ENCODE peak calls at places on chromosomes 4 and X, in ten cellular contexts. Z, M, S, T, O, I, X, F, V and J are unnamed samples.

GRCh38 chr4:145545538-145546224 is 64.0 kb downstream of the SMAD1 start:
- DNase-seq in Z (peak), S (peak), O (peak), I (no peak), T (no peak), F (peak), V (no peak), X (no peak), M (no peak), J (no peak)

GRCh38 chr4:188534917-188535316 is 395.7 kb downstream of the TRIML1 start:
- DNase-seq in X (no peak), Z (no peak), O (no peak), S (peak), M (no peak), I (no peak), T (no peak), F (no peak), V (no peak), J (no peak)

GRCh38 chr4:44638091-44638490 is 13.3 kb downstream of the YIPF7 start:
- DNase-seq in F (no peak), O (no peak), I (no peak), M (no peak), X (no peak), Z (no peak), T (no peak), V (no peak), S (no peak), J (no peak)

GRCh38 chrX:137072396-137072795 is 38.6 kb upstream of the GPR101 start:
- DNase-seq in M (no peak), S (no peak), T (no peak), O (no peak), F (no peak), Z (no peak), V (no peak), X (no peak), I (no peak), J (no peak)

GRCh38 chrX:119942831-119943184 is 743 bp downstream of the NKAP start:
- DNase-seq in Z (no peak), V (no peak), T (no peak), S (peak), M (no peak), F (no peak), I (no peak), O (no peak), X (no peak), J (peak)

GRCh38 chr4:53852343-53852742 is 212.1 kb downstream of the CHIC2 start:
- DNase-seq in F (peak), S (no peak), X (no peak), O (no peak), T (no peak), V (no peak), I (no peak), M (no peak), Z (peak), J (no peak)

GRCh38 chr4:93835929-93836328 is 7.4 kb downstream of the ATOH1 start:
- DNase-seq in T (no peak), M (no peak), Z (no peak), O (no peak), S (no peak), X (no peak), V (no peak), I (no peak), F (no peak), J (no peak)

GRCh38 chrX:128781506-128781905 is 729.3 kb upstream of the ACTRT1 start:
- DNase-seq in O (no peak), Z (no peak), V (no peak), S (no peak), T (no peak), X (no peak), F (peak), I (peak), M (peak), J (no peak)

GRCh38 chrX:11577603-11578002 is 88.1 kb downstream of the ARHGAP6 start:
- DNase-seq in I (no peak), F (no peak), T (no peak), Z (no peak), M (no peak), V (no peak), S (no peak), X (no peak), O (no peak), J (no peak)

GRCh38 chr4:21815651-21816050 is 132.9 kb downstream of the KCNIP4 start:
- DNase-seq in T (no peak), M (no peak), S (no peak), O (no peak), I (no peak), X (no peak), F (no peak), Z (no peak), V (no peak), J (no peak)

GRCh38 chrX:154082396-154083133 is 15.0 kb downstream of the MECP2 start:
- DNase-seq in O (no peak), X (no peak), I (no peak), Z (peak), F (peak), V (no peak), T (no peak), M (no peak), S (peak), J (no peak)

GRCh38 chrX:138939038-138939437 is 227.5 kb upstream of the FGF13 start:
- DNase-seq in Z (no peak), F (no peak), V (no peak), S (no peak), I (no peak), O (no peak), X (no peak), T (no peak), M (no peak), J (no peak)